ENCODE peak calls at places on chromosomes 6 and 20, in ten cellular contexts. One of them, this sample, is unnamed.
A peak's percentile ranks its signal among the peaks of the same experiment; 100 is the strongest.

GRCh38 chr6:35539223-35539622 is 26.5 kb upstream of the TULP1 start:
- DNase-seq in activated CD4-positive, alpha-beta T cell treated with anti-CD3 and anti-CD28 coated beads for 24 hours: no peak
- DNase-seq in left ventricle myocardium inferior: no peak
- DNase-seq in stimulated activated CD4-positive, alpha-beta T cell treated with anti-CD3 and anti-CD28 coated beads, Interleukin-2, amount 100 ng/mL, for 48 hours: no peak
- DNase-seq in stromal cell of bone marrow: no peak
- DNase-seq in suprapubic skin: no peak
- DNase-seq in colonic mucosa: no peak
- DNase-seq in HFFc6: no peak
- DNase-seq in GM03348: no peak
- DNase-seq in IMR-90: no peak
- DNase-seq in this sample: no peak

GRCh38 chr6:167898673-167899311 is 72.1 kb downstream of the AFDN start:
- DNase-seq in activated CD4-positive, alpha-beta T cell treated with anti-CD3 and anti-CD28 coated beads for 24 hours: no peak
- DNase-seq in left ventricle myocardium inferior: no peak
- DNase-seq in stimulated activated CD4-positive, alpha-beta T cell treated with anti-CD3 and anti-CD28 coated beads, Interleukin-2, amount 100 ng/mL, for 48 hours: no peak
- DNase-seq in stromal cell of bone marrow: peak; percentile 23
- DNase-seq in suprapubic skin: no peak
- DNase-seq in colonic mucosa: no peak
- DNase-seq in HFFc6: peak; percentile 50
- DNase-seq in GM03348: peak; percentile 56
- DNase-seq in IMR-90: peak; percentile 68
- DNase-seq in this sample: no peak

GRCh38 chr6:804771-805170 is 111.8 kb upstream of the EXOC2 start:
- DNase-seq in activated CD4-positive, alpha-beta T cell treated with anti-CD3 and anti-CD28 coated beads for 24 hours: no peak
- DNase-seq in left ventricle myocardium inferior: no peak
- DNase-seq in stimulated activated CD4-positive, alpha-beta T cell treated with anti-CD3 and anti-CD28 coated beads, Interleukin-2, amount 100 ng/mL, for 48 hours: no peak
- DNase-seq in stromal cell of bone marrow: no peak
- DNase-seq in suprapubic skin: no peak
- DNase-seq in colonic mucosa: no peak
- DNase-seq in HFFc6: no peak
- DNase-seq in GM03348: no peak
- DNase-seq in IMR-90: no peak
- DNase-seq in this sample: no peak

GRCh38 chr6:61586934-61587537 is 699.0 kb downstream of the KHDRBS2 start:
- DNase-seq in activated CD4-positive, alpha-beta T cell treated with anti-CD3 and anti-CD28 coated beads for 24 hours: no peak
- DNase-seq in left ventricle myocardium inferior: no peak
- DNase-seq in stimulated activated CD4-positive, alpha-beta T cell treated with anti-CD3 and anti-CD28 coated beads, Interleukin-2, amount 100 ng/mL, for 48 hours: no peak
- DNase-seq in stromal cell of bone marrow: no peak
- DNase-seq in suprapubic skin: no peak
- DNase-seq in colonic mucosa: no peak
- DNase-seq in HFFc6: no peak
- DNase-seq in GM03348: no peak
- DNase-seq in IMR-90: no peak
- DNase-seq in this sample: no peak

GRCh38 chr20:21180248-21180647 is 54.4 kb downstream of the KIZ start:
- DNase-seq in activated CD4-positive, alpha-beta T cell treated with anti-CD3 and anti-CD28 coated beads for 24 hours: no peak
- DNase-seq in left ventricle myocardium inferior: no peak
- DNase-seq in stimulated activated CD4-positive, alpha-beta T cell treated with anti-CD3 and anti-CD28 coated beads, Interleukin-2, amount 100 ng/mL, for 48 hours: no peak
- DNase-seq in stromal cell of bone marrow: no peak
- DNase-seq in suprapubic skin: no peak
- DNase-seq in colonic mucosa: no peak
- DNase-seq in HFFc6: no peak
- DNase-seq in GM03348: no peak
- DNase-seq in IMR-90: no peak
- DNase-seq in this sample: no peak

GRCh38 chr20:36744764-36745191 is 1.1 kb downstream of the NDRG3 start:
- DNase-seq in activated CD4-positive, alpha-beta T cell treated with anti-CD3 and anti-CD28 coated beads for 24 hours: no peak
- DNase-seq in left ventricle myocardium inferior: peak; percentile 66
- DNase-seq in stimulated activated CD4-positive, alpha-beta T cell treated with anti-CD3 and anti-CD28 coated beads, Interleukin-2, amount 100 ng/mL, for 48 hours: no peak
- DNase-seq in stromal cell of bone marrow: peak; percentile 43
- DNase-seq in suprapubic skin: no peak
- DNase-seq in colonic mucosa: no peak
- DNase-seq in HFFc6: peak; percentile 47
- DNase-seq in GM03348: peak; percentile 72
- DNase-seq in IMR-90: peak; percentile 22
- DNase-seq in this sample: no peak

GRCh38 chr20:54173653-54174451 is at the start of gene CYP24A1:
- DNase-seq in activated CD4-positive, alpha-beta T cell treated with anti-CD3 and anti-CD28 coated beads for 24 hours: no peak
- DNase-seq in left ventricle myocardium inferior: no peak
- DNase-seq in stimulated activated CD4-positive, alpha-beta T cell treated with anti-CD3 and anti-CD28 coated beads, Interleukin-2, amount 100 ng/mL, for 48 hours: no peak
- DNase-seq in stromal cell of bone marrow: no peak
- DNase-seq in suprapubic skin: no peak
- DNase-seq in colonic mucosa: no peak
- DNase-seq in HFFc6: no peak
- DNase-seq in GM03348: peak; percentile 70
- DNase-seq in IMR-90: no peak
- DNase-seq in this sample: no peak

GRCh38 chr20:1894471-1894950 is 696 bp upstream of the SIRPA start:
- DNase-seq in activated CD4-positive, alpha-beta T cell treated with anti-CD3 and anti-CD28 coated beads for 24 hours: no peak
- DNase-seq in left ventricle myocardium inferior: peak; percentile 58
- DNase-seq in stimulated activated CD4-positive, alpha-beta T cell treated with anti-CD3 and anti-CD28 coated beads, Interleukin-2, amount 100 ng/mL, for 48 hours: no peak
- DNase-seq in stromal cell of bone marrow: no peak
- DNase-seq in suprapubic skin: no peak
- DNase-seq in colonic mucosa: peak; percentile 53
- DNase-seq in HFFc6: peak; percentile 44
- DNase-seq in GM03348: no peak
- DNase-seq in IMR-90: peak; percentile 59
- DNase-seq in this sample: peak; percentile 20

GRCh38 chr6:159761135-159761872 is 541 bp upstream of the ACAT2 start:
- DNase-seq in activated CD4-positive, alpha-beta T cell treated with anti-CD3 and anti-CD28 coated beads for 24 hours: no peak
- DNase-seq in left ventricle myocardium inferior: no peak
- DNase-seq in stimulated activated CD4-positive, alpha-beta T cell treated with anti-CD3 and anti-CD28 coated beads, Interleukin-2, amount 100 ng/mL, for 48 hours: peak; percentile 22
- DNase-seq in stromal cell of bone marrow: no peak
- DNase-seq in suprapubic skin: peak; percentile 80
- DNase-seq in colonic mucosa: peak; percentile 37
- DNase-seq in HFFc6: no peak
- DNase-seq in GM03348: peak; percentile 15
- DNase-seq in IMR-90: no peak
- DNase-seq in this sample: no peak

GRCh38 chr20:53921443-53921973 is 148.9 kb downstream of the BCAS1 start:
- DNase-seq in activated CD4-positive, alpha-beta T cell treated with anti-CD3 and anti-CD28 coated beads for 24 hours: no peak
- DNase-seq in left ventricle myocardium inferior: no peak
- DNase-seq in stimulated activated CD4-positive, alpha-beta T cell treated with anti-CD3 and anti-CD28 coated beads, Interleukin-2, amount 100 ng/mL, for 48 hours: no peak
- DNase-seq in stromal cell of bone marrow: no peak
- DNase-seq in suprapubic skin: peak; percentile 34
- DNase-seq in colonic mucosa: no peak
- DNase-seq in HFFc6: no peak
- DNase-seq in GM03348: no peak
- DNase-seq in IMR-90: no peak
- DNase-seq in this sample: no peak

GRCh38 chr20:43766917-43767316 is 40.1 kb upstream of the GTSF1L start:
- DNase-seq in activated CD4-positive, alpha-beta T cell treated with anti-CD3 and anti-CD28 coated beads for 24 hours: no peak
- DNase-seq in left ventricle myocardium inferior: no peak
- DNase-seq in stimulated activated CD4-positive, alpha-beta T cell treated with anti-CD3 and anti-CD28 coated beads, Interleukin-2, amount 100 ng/mL, for 48 hours: no peak
- DNase-seq in stromal cell of bone marrow: no peak
- DNase-seq in suprapubic skin: no peak
- DNase-seq in colonic mucosa: no peak
- DNase-seq in HFFc6: no peak
- DNase-seq in GM03348: no peak
- DNase-seq in IMR-90: no peak
- DNase-seq in this sample: no peak

GRCh38 chr20:31811796-31812728 is 7.1 kb upstream of the MYLK2 start:
- DNase-seq in activated CD4-positive, alpha-beta T cell treated with anti-CD3 and anti-CD28 coated beads for 24 hours: no peak
- DNase-seq in left ventricle myocardium inferior: peak; percentile 39
- DNase-seq in stimulated activated CD4-positive, alpha-beta T cell treated with anti-CD3 and anti-CD28 coated beads, Interleukin-2, amount 100 ng/mL, for 48 hours: no peak
- DNase-seq in stromal cell of bone marrow: no peak
- DNase-seq in suprapubic skin: peak; percentile 67
- DNase-seq in colonic mucosa: no peak
- DNase-seq in HFFc6: peak; percentile 50
- DNase-seq in GM03348: no peak
- DNase-seq in IMR-90: peak; percentile 96
- DNase-seq in this sample: no peak

GRCh38 chr6:159169193-159169555 is at the start of gene FNDC1:
- DNase-seq in activated CD4-positive, alpha-beta T cell treated with anti-CD3 and anti-CD28 coated beads for 24 hours: peak; percentile 38
- DNase-seq in left ventricle myocardium inferior: peak; percentile 38
- DNase-seq in stimulated activated CD4-positive, alpha-beta T cell treated with anti-CD3 and anti-CD28 coated beads, Interleukin-2, amount 100 ng/mL, for 48 hours: peak; percentile 66
- DNase-seq in stromal cell of bone marrow: no peak
- DNase-seq in suprapubic skin: no peak
- DNase-seq in colonic mucosa: peak; percentile 37
- DNase-seq in HFFc6: no peak
- DNase-seq in GM03348: peak; percentile 93
- DNase-seq in IMR-90: no peak
- DNase-seq in this sample: no peak

GRCh38 chr6:144268821-144269220 is 16.3 kb upstream of the UTRN start:
- DNase-seq in activated CD4-positive, alpha-beta T cell treated with anti-CD3 and anti-CD28 coated beads for 24 hours: no peak
- DNase-seq in left ventricle myocardium inferior: no peak
- DNase-seq in stimulated activated CD4-positive, alpha-beta T cell treated with anti-CD3 and anti-CD28 coated beads, Interleukin-2, amount 100 ng/mL, for 48 hours: no peak
- DNase-seq in stromal cell of bone marrow: no peak
- DNase-seq in suprapubic skin: no peak
- DNase-seq in colonic mucosa: no peak
- DNase-seq in HFFc6: no peak
- DNase-seq in GM03348: no peak
- DNase-seq in IMR-90: no peak
- DNase-seq in this sample: no peak

GRCh38 chr20:63835031-63835858 is 4.2 kb upstream of the ZBTB46 start:
- DNase-seq in activated CD4-positive, alpha-beta T cell treated with anti-CD3 and anti-CD28 coated beads for 24 hours: no peak
- DNase-seq in left ventricle myocardium inferior: peak; percentile 86
- DNase-seq in stimulated activated CD4-positive, alpha-beta T cell treated with anti-CD3 and anti-CD28 coated beads, Interleukin-2, amount 100 ng/mL, for 48 hours: no peak
- DNase-seq in stromal cell of bone marrow: peak; percentile 89
- DNase-seq in suprapubic skin: no peak
- DNase-seq in colonic mucosa: peak; percentile 88
- DNase-seq in HFFc6: peak; percentile 97
- DNase-seq in GM03348: peak; percentile 96
- DNase-seq in IMR-90: peak; percentile 99
- DNase-seq in this sample: peak; percentile 90

GRCh38 chr20:57627339-57627738 is 7.1 kb upstream of the ZBP1 start:
- DNase-seq in activated CD4-positive, alpha-beta T cell treated with anti-CD3 and anti-CD28 coated beads for 24 hours: no peak
- DNase-seq in left ventricle myocardium inferior: no peak
- DNase-seq in stimulated activated CD4-positive, alpha-beta T cell treated with anti-CD3 and anti-CD28 coated beads, Interleukin-2, amount 100 ng/mL, for 48 hours: no peak
- DNase-seq in stromal cell of bone marrow: no peak
- DNase-seq in suprapubic skin: no peak
- DNase-seq in colonic mucosa: no peak
- DNase-seq in HFFc6: no peak
- DNase-seq in GM03348: no peak
- DNase-seq in IMR-90: no peak
- DNase-seq in this sample: no peak

GRCh38 chr20:4151991-4152695 is 136.8 kb upstream of the RNF24 start:
- DNase-seq in activated CD4-positive, alpha-beta T cell treated with anti-CD3 and anti-CD28 coated beads for 24 hours: no peak
- DNase-seq in left ventricle myocardium inferior: no peak
- DNase-seq in stimulated activated CD4-positive, alpha-beta T cell treated with anti-CD3 and anti-CD28 coated beads, Interleukin-2, amount 100 ng/mL, for 48 hours: no peak
- DNase-seq in stromal cell of bone marrow: peak; percentile 42
- DNase-seq in suprapubic skin: no peak
- DNase-seq in colonic mucosa: no peak
- DNase-seq in HFFc6: peak; percentile 44
- DNase-seq in GM03348: no peak
- DNase-seq in IMR-90: peak; percentile 78
- DNase-seq in this sample: no peak

GRCh38 chr6:44044154-44044539 is 83.1 kb downstream of the MRPL14 start:
- DNase-seq in activated CD4-positive, alpha-beta T cell treated with anti-CD3 and anti-CD28 coated beads for 24 hours: no peak
- DNase-seq in left ventricle myocardium inferior: no peak
- DNase-seq in stimulated activated CD4-positive, alpha-beta T cell treated with anti-CD3 and anti-CD28 coated beads, Interleukin-2, amount 100 ng/mL, for 48 hours: no peak
- DNase-seq in stromal cell of bone marrow: no peak
- DNase-seq in suprapubic skin: no peak
- DNase-seq in colonic mucosa: no peak
- DNase-seq in HFFc6: no peak
- DNase-seq in GM03348: no peak
- DNase-seq in IMR-90: peak; percentile 71
- DNase-seq in this sample: no peak

GRCh38 chr6:169241688-169242350 is 11.8 kb downstream of the THBS2 start:
- DNase-seq in activated CD4-positive, alpha-beta T cell treated with anti-CD3 and anti-CD28 coated beads for 24 hours: no peak
- DNase-seq in left ventricle myocardium inferior: no peak
- DNase-seq in stimulated activated CD4-positive, alpha-beta T cell treated with anti-CD3 and anti-CD28 coated beads, Interleukin-2, amount 100 ng/mL, for 48 hours: no peak
- DNase-seq in stromal cell of bone marrow: no peak
- DNase-seq in suprapubic skin: no peak
- DNase-seq in colonic mucosa: no peak
- DNase-seq in HFFc6: no peak
- DNase-seq in GM03348: no peak
- DNase-seq in IMR-90: no peak
- DNase-seq in this sample: no peak

GRCh38 chr6:40727272-40727671 is 140.1 kb upstream of the LRFN2 start:
- DNase-seq in activated CD4-positive, alpha-beta T cell treated with anti-CD3 and anti-CD28 coated beads for 24 hours: no peak
- DNase-seq in left ventricle myocardium inferior: no peak
- DNase-seq in stimulated activated CD4-positive, alpha-beta T cell treated with anti-CD3 and anti-CD28 coated beads, Interleukin-2, amount 100 ng/mL, for 48 hours: no peak
- DNase-seq in stromal cell of bone marrow: no peak
- DNase-seq in suprapubic skin: no peak
- DNase-seq in colonic mucosa: no peak
- DNase-seq in HFFc6: no peak
- DNase-seq in GM03348: no peak
- DNase-seq in IMR-90: no peak
- DNase-seq in this sample: no peak

GRCh38 chr20:25464501-25465204 is 57.2 kb downstream of the GINS1 start:
- DNase-seq in activated CD4-positive, alpha-beta T cell treated with anti-CD3 and anti-CD28 coated beads for 24 hours: no peak
- DNase-seq in left ventricle myocardium inferior: no peak
- DNase-seq in stimulated activated CD4-positive, alpha-beta T cell treated with anti-CD3 and anti-CD28 coated beads, Interleukin-2, amount 100 ng/mL, for 48 hours: no peak
- DNase-seq in stromal cell of bone marrow: no peak
- DNase-seq in suprapubic skin: peak; percentile 45
- DNase-seq in colonic mucosa: no peak
- DNase-seq in HFFc6: no peak
- DNase-seq in GM03348: no peak
- DNase-seq in IMR-90: no peak
- DNase-seq in this sample: no peak

GRCh38 chr20:20594171-20594530 is 118.3 kb downstream of the RALGAPA2 start:
- DNase-seq in activated CD4-positive, alpha-beta T cell treated with anti-CD3 and anti-CD28 coated beads for 24 hours: no peak
- DNase-seq in left ventricle myocardium inferior: no peak
- DNase-seq in stimulated activated CD4-positive, alpha-beta T cell treated with anti-CD3 and anti-CD28 coated beads, Interleukin-2, amount 100 ng/mL, for 48 hours: no peak
- DNase-seq in stromal cell of bone marrow: peak; percentile 31
- DNase-seq in suprapubic skin: no peak
- DNase-seq in colonic mucosa: no peak
- DNase-seq in HFFc6: peak; percentile 28
- DNase-seq in GM03348: peak; percentile 56
- DNase-seq in IMR-90: peak; percentile 50
- DNase-seq in this sample: no peak

GRCh38 chr20:31674895-31675827 is 37.4 kb downstream of the COX4I2 start:
- DNase-seq in activated CD4-positive, alpha-beta T cell treated with anti-CD3 and anti-CD28 coated beads for 24 hours: peak; percentile 28
- DNase-seq in left ventricle myocardium inferior: peak; percentile 66
- DNase-seq in stimulated activated CD4-positive, alpha-beta T cell treated with anti-CD3 and anti-CD28 coated beads, Interleukin-2, amount 100 ng/mL, for 48 hours: peak; percentile 40
- DNase-seq in stromal cell of bone marrow: peak; percentile 82
- DNase-seq in suprapubic skin: no peak
- DNase-seq in colonic mucosa: peak; percentile 60
- DNase-seq in HFFc6: peak; percentile 65
- DNase-seq in GM03348: peak; percentile 53
- DNase-seq in IMR-90: peak; percentile 64
- DNase-seq in this sample: peak; percentile 57

GRCh38 chr20:7272512-7272911 is 505.0 kb downstream of the BMP2 start:
- DNase-seq in activated CD4-positive, alpha-beta T cell treated with anti-CD3 and anti-CD28 coated beads for 24 hours: no peak
- DNase-seq in left ventricle myocardium inferior: no peak
- DNase-seq in stimulated activated CD4-positive, alpha-beta T cell treated with anti-CD3 and anti-CD28 coated beads, Interleukin-2, amount 100 ng/mL, for 48 hours: no peak
- DNase-seq in stromal cell of bone marrow: no peak
- DNase-seq in suprapubic skin: no peak
- DNase-seq in colonic mucosa: no peak
- DNase-seq in HFFc6: no peak
- DNase-seq in GM03348: no peak
- DNase-seq in IMR-90: no peak
- DNase-seq in this sample: no peak

GRCh38 chr6:111804627-111805235 is 68.5 kb downstream of the FYN start:
- DNase-seq in activated CD4-positive, alpha-beta T cell treated with anti-CD3 and anti-CD28 coated beads for 24 hours: peak; percentile 45
- DNase-seq in left ventricle myocardium inferior: no peak
- DNase-seq in stimulated activated CD4-positive, alpha-beta T cell treated with anti-CD3 and anti-CD28 coated beads, Interleukin-2, amount 100 ng/mL, for 48 hours: peak; percentile 46
- DNase-seq in stromal cell of bone marrow: peak; percentile 93
- DNase-seq in suprapubic skin: no peak
- DNase-seq in colonic mucosa: no peak
- DNase-seq in HFFc6: peak; percentile 43
- DNase-seq in GM03348: peak; percentile 39
- DNase-seq in IMR-90: peak; percentile 74
- DNase-seq in this sample: no peak

GRCh38 chr6:168675375-168675774 is 234.4 kb downstream of the SMOC2 start:
- DNase-seq in activated CD4-positive, alpha-beta T cell treated with anti-CD3 and anti-CD28 coated beads for 24 hours: no peak
- DNase-seq in left ventricle myocardium inferior: no peak
- DNase-seq in stimulated activated CD4-positive, alpha-beta T cell treated with anti-CD3 and anti-CD28 coated beads, Interleukin-2, amount 100 ng/mL, for 48 hours: no peak
- DNase-seq in stromal cell of bone marrow: no peak
- DNase-seq in suprapubic skin: peak; percentile 45
- DNase-seq in colonic mucosa: no peak
- DNase-seq in HFFc6: no peak
- DNase-seq in GM03348: no peak
- DNase-seq in IMR-90: no peak
- DNase-seq in this sample: no peak

GRCh38 chr6:40788661-40789111 is 201.5 kb upstream of the LRFN2 start:
- DNase-seq in activated CD4-positive, alpha-beta T cell treated with anti-CD3 and anti-CD28 coated beads for 24 hours: peak; percentile 23
- DNase-seq in left ventricle myocardium inferior: no peak
- DNase-seq in stimulated activated CD4-positive, alpha-beta T cell treated with anti-CD3 and anti-CD28 coated beads, Interleukin-2, amount 100 ng/mL, for 48 hours: no peak
- DNase-seq in stromal cell of bone marrow: peak; percentile 50
- DNase-seq in suprapubic skin: no peak
- DNase-seq in colonic mucosa: no peak
- DNase-seq in HFFc6: no peak
- DNase-seq in GM03348: peak; percentile 57
- DNase-seq in IMR-90: no peak
- DNase-seq in this sample: no peak